ENCODE peak calls at places on chromosomes 16 and 17, in five cellular contexts. One of them, this sample, is unnamed.

GRCh38 chr17:8392674-8393469 is 4.8 kb downstream of the RNF222 start:
- DNase-seq in stimulated activated CD8-positive, alpha-beta memory T cell treated with anti-CD3 and anti-CD28 coated beads, Interleukin-2, amount 100 ng/mL, for 1 hour: no peak
- DNase-seq in left cardiac atrium: no peak
- DNase-seq in NCI-H2081: no peak
- DNase-seq in activated naive CD4-positive, alpha-beta T cell treated with anti-CD3 and anti-CD28 coated beads, Interleukin-2, amount 10 ng/mL, durations not matched to agents 7 days and 5 days: no peak
- DNase-seq in this sample: no peak

GRCh38 chr17:4163951-4164350 is 21.0 kb downstream of the CYB5D2 start:
- DNase-seq in activated naive CD4-positive, alpha-beta T cell treated with anti-CD3 and anti-CD28 coated beads, Interleukin-2, amount 10 ng/mL, durations not matched to agents 7 days and 5 days: no peak
- DNase-seq in NCI-H2081: no peak
- DNase-seq in stimulated activated CD8-positive, alpha-beta memory T cell treated with anti-CD3 and anti-CD28 coated beads, Interleukin-2, amount 100 ng/mL, for 1 hour: no peak
- DNase-seq in left cardiac atrium: peak
- DNase-seq in this sample: no peak

GRCh38 chr16:56967733-56968132 is 6.0 kb downstream of the CETP start:
- DNase-seq in NCI-H2081: no peak
- DNase-seq in left cardiac atrium: no peak
- DNase-seq in stimulated activated CD8-positive, alpha-beta memory T cell treated with anti-CD3 and anti-CD28 coated beads, Interleukin-2, amount 100 ng/mL, for 1 hour: no peak
- DNase-seq in activated naive CD4-positive, alpha-beta T cell treated with anti-CD3 and anti-CD28 coated beads, Interleukin-2, amount 10 ng/mL, durations not matched to agents 7 days and 5 days: no peak
- DNase-seq in this sample: no peak

GRCh38 chr17:7060165-7060890 is 16.4 kb upstream of the SLC16A11 start:
- DNase-seq in NCI-H2081: no peak
- DNase-seq in left cardiac atrium: no peak
- DNase-seq in activated naive CD4-positive, alpha-beta T cell treated with anti-CD3 and anti-CD28 coated beads, Interleukin-2, amount 10 ng/mL, durations not matched to agents 7 days and 5 days: peak
- DNase-seq in stimulated activated CD8-positive, alpha-beta memory T cell treated with anti-CD3 and anti-CD28 coated beads, Interleukin-2, amount 100 ng/mL, for 1 hour: no peak
- DNase-seq in this sample: peak

GRCh38 chr16:15038689-15039088 is 17.2 kb downstream of the NTAN1 start:
- DNase-seq in left cardiac atrium: no peak
- DNase-seq in activated naive CD4-positive, alpha-beta T cell treated with anti-CD3 and anti-CD28 coated beads, Interleukin-2, amount 10 ng/mL, durations not matched to agents 7 days and 5 days: no peak
- DNase-seq in NCI-H2081: no peak
- DNase-seq in stimulated activated CD8-positive, alpha-beta memory T cell treated with anti-CD3 and anti-CD28 coated beads, Interleukin-2, amount 100 ng/mL, for 1 hour: no peak
- DNase-seq in this sample: no peak

GRCh38 chr17:10772425-10773380 is 31.2 kb downstream of the TMEM238L start:
- DNase-seq in stimulated activated CD8-positive, alpha-beta memory T cell treated with anti-CD3 and anti-CD28 coated beads, Interleukin-2, amount 100 ng/mL, for 1 hour: no peak
- DNase-seq in left cardiac atrium: no peak
- DNase-seq in activated naive CD4-positive, alpha-beta T cell treated with anti-CD3 and anti-CD28 coated beads, Interleukin-2, amount 10 ng/mL, durations not matched to agents 7 days and 5 days: peak
- DNase-seq in NCI-H2081: no peak
- DNase-seq in this sample: peak

GRCh38 chr17:61253937-61254677 is 145.5 kb upstream of the TBX2 start:
- DNase-seq in activated naive CD4-positive, alpha-beta T cell treated with anti-CD3 and anti-CD28 coated beads, Interleukin-2, amount 10 ng/mL, durations not matched to agents 7 days and 5 days: no peak
- DNase-seq in stimulated activated CD8-positive, alpha-beta memory T cell treated with anti-CD3 and anti-CD28 coated beads, Interleukin-2, amount 100 ng/mL, for 1 hour: no peak
- DNase-seq in left cardiac atrium: no peak
- DNase-seq in NCI-H2081: no peak
- DNase-seq in this sample: no peak

GRCh38 chr17:69757794-69758430 is 317.1 kb upstream of the KCNJ16 start:
- DNase-seq in NCI-H2081: no peak
- DNase-seq in activated naive CD4-positive, alpha-beta T cell treated with anti-CD3 and anti-CD28 coated beads, Interleukin-2, amount 10 ng/mL, durations not matched to agents 7 days and 5 days: no peak
- DNase-seq in left cardiac atrium: no peak
- DNase-seq in stimulated activated CD8-positive, alpha-beta memory T cell treated with anti-CD3 and anti-CD28 coated beads, Interleukin-2, amount 100 ng/mL, for 1 hour: no peak
- DNase-seq in this sample: no peak

GRCh38 chr17:6551909-6552768 is 4.2 kb downstream of the PITPNM3 start:
- DNase-seq in NCI-H2081: peak
- DNase-seq in left cardiac atrium: no peak
- DNase-seq in stimulated activated CD8-positive, alpha-beta memory T cell treated with anti-CD3 and anti-CD28 coated beads, Interleukin-2, amount 100 ng/mL, for 1 hour: no peak
- DNase-seq in activated naive CD4-positive, alpha-beta T cell treated with anti-CD3 and anti-CD28 coated beads, Interleukin-2, amount 10 ng/mL, durations not matched to agents 7 days and 5 days: no peak
- DNase-seq in this sample: no peak